ENCODE peak calls at places on chromosomes 7 and 10, in five cellular contexts. E, U, J, Y and T are unnamed samples.

GRCh38 chr10:43000651-43001426 is 76.0 kb upstream of the RET start:
- DNase-seq in Y (no peak), J (peak), U (no peak), E (no peak), T (no peak)

GRCh38 chr7:6272481-6273323 is at the start of gene CYTH3:
- DNase-seq in U (peak), J (peak), E (peak), Y (peak), T (peak)

GRCh38 chr7:36763084-36763807 is 39.0 kb upstream of the AOAH start:
- DNase-seq in E (no peak), J (no peak), Y (no peak), U (no peak), T (no peak)

GRCh38 chr7:155993420-155994252 is 181.4 kb upstream of the SHH start:
- DNase-seq in J (no peak), E (no peak), U (no peak), Y (peak), T (no peak)

GRCh38 chr7:44225566-44226395 is 25.0 kb downstream of the YKT6 start:
- DNase-seq in E (no peak), J (no peak), U (no peak), Y (no peak), T (no peak)

GRCh38 chr7:78023191-78023590 is 224.6 kb downstream of the PHTF2 start:
- DNase-seq in E (no peak), J (no peak), U (no peak), Y (no peak), T (no peak)

GRCh38 chr7:39130740-39131538 is 153.2 kb downstream of the POU6F2 start:
- DNase-seq in E (no peak), U (peak), Y (no peak), J (no peak), T (no peak)

GRCh38 chr7:36575832-36576231 is 148.5 kb downstream of the AOAH start:
- DNase-seq in J (no peak), U (no peak), E (no peak), Y (no peak), T (no peak)

GRCh38 chr7:124671976-124672375 is 93.6 kb downstream of the GPR37 start:
- DNase-seq in E (peak), Y (no peak), U (no peak), J (no peak), T (peak)

GRCh38 chr7:139730746-139731612 is 46.8 kb downstream of the HIPK2 start:
- DNase-seq in E (no peak), Y (peak), J (peak), U (peak), T (peak)

GRCh38 chr10:79430946-79431345 is 14.5 kb downstream of the ZCCHC24 start:
- DNase-seq in U (peak), E (no peak), Y (no peak), J (peak), T (no peak)

GRCh38 chr7:27176343-27176731 is 2.2 kb upstream of the HOXA10 start:
- DNase-seq in J (peak), E (no peak), U (no peak), Y (no peak), T (no peak)

GRCh38 chr7:27179030-27179429 is 4.9 kb upstream of the HOXA10 start:
- DNase-seq in U (peak), Y (no peak), E (no peak), J (peak), T (no peak)

GRCh38 chr7:27178366-27178765 is 4.2 kb upstream of the HOXA10 start:
- DNase-seq in U (no peak), J (peak), E (no peak), Y (no peak), T (no peak)

GRCh38 chr7:27176962-27177794 is 3.1 kb upstream of the HOXA10 start:
- DNase-seq in Y (no peak), U (peak), J (peak), E (no peak), T (no peak)

GRCh38 chr7:27177795-27178320 is 3.7 kb upstream of the HOXA10 start:
- DNase-seq in J (peak), U (no peak), E (no peak), Y (no peak), T (no peak)
- H3K27ac ChIP-seq in J (peak), U (no peak), E (no peak), Y (no peak), T (peak)

GRCh38 chr7:120404042-120404441 is 131.1 kb downstream of the KCND2 start:
- DNase-seq in U (no peak), J (no peak), E (peak), Y (no peak), T (peak)

GRCh38 chr7:120402801-120403200 is 129.8 kb downstream of the KCND2 start:
- DNase-seq in E (peak), J (no peak), Y (no peak), U (no peak), T (peak)

GRCh38 chr7:120402368-120402767 is 129.4 kb downstream of the KCND2 start:
- DNase-seq in J (no peak), Y (no peak), E (peak), U (no peak), T (peak)

GRCh38 chr7:120405652-120406051 is 132.7 kb downstream of the KCND2 start:
- DNase-seq in E (no peak), J (no peak), U (no peak), Y (no peak), T (no peak)

DNA sequence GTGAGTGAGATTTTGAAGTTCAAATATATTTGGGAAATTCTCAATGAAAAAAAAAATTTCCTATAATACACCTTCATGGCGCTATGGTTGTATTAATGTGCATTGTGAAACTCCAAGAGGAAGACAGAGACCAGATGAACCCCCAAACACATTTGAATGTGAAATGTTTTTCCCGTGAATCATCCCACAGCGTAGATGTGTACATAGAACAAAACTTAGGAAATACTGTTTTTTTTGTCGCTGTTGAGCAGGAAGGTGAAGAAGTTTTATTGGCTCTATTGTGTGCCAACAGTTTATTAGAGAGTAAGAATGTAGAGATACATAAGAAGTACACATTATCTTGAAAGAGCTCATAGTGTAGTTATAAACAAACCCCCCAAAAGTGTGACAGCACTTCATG is 134.0 kb downstream of the KCND2 start:
- DNase-seq in U (no peak), J (no peak), Y (no peak), E (peak), T (peak)
- H3K27ac ChIP-seq in U (no peak), J (no peak), Y (no peak), E (no peak), T (no peak)

GRCh38 chr10:12960939-12961338 is 40.6 kb downstream of the CCDC3 start:
- DNase-seq in J (peak), U (no peak), E (no peak), Y (no peak), T (no peak)
- H3K27ac ChIP-seq in J (peak), U (no peak), E (no peak), Y (peak), T (no peak)

GRCh38 chr10:52966904-52967303 is 194.3 kb upstream of the MBL2 start:
- DNase-seq in Y (no peak), J (no peak), U (no peak), E (no peak), T (no peak)
- H3K27ac ChIP-seq in Y (no peak), J (no peak), U (no peak), E (no peak), T (no peak)

GRCh38 chr10:112687647-112688046 is 240.6 kb downstream of the VTI1A start:
- DNase-seq in U (no peak), J (no peak), Y (no peak), E (peak), T (peak)

GRCh38 chr10:112689327-112689726 is 242.3 kb downstream of the VTI1A start:
- DNase-seq in J (peak), U (no peak), Y (no peak), E (peak), T (peak)
- H3K27ac ChIP-seq in J (no peak), U (no peak), Y (no peak), E (no peak), T (no peak)

GRCh38 chr7:87671-88070 is 104.7 kb upstream of the FAM20C start:
- DNase-seq in E (no peak), J (no peak), Y (no peak), U (no peak), T (no peak)

GRCh38 chr7:88095-88926 is 104.1 kb upstream of the FAM20C start:
- DNase-seq in E (no peak), U (no peak), J (no peak), Y (no peak), T (no peak)

GRCh38 chr7:87047-87446 is 105.3 kb upstream of the FAM20C start:
- DNase-seq in Y (peak), J (no peak), U (no peak), E (no peak), T (no peak)

GRCh38 chr7:90111-91063 is 102.0 kb upstream of the FAM20C start:
- DNase-seq in Y (no peak), J (no peak), U (no peak), E (peak), T (peak)

DNA sequence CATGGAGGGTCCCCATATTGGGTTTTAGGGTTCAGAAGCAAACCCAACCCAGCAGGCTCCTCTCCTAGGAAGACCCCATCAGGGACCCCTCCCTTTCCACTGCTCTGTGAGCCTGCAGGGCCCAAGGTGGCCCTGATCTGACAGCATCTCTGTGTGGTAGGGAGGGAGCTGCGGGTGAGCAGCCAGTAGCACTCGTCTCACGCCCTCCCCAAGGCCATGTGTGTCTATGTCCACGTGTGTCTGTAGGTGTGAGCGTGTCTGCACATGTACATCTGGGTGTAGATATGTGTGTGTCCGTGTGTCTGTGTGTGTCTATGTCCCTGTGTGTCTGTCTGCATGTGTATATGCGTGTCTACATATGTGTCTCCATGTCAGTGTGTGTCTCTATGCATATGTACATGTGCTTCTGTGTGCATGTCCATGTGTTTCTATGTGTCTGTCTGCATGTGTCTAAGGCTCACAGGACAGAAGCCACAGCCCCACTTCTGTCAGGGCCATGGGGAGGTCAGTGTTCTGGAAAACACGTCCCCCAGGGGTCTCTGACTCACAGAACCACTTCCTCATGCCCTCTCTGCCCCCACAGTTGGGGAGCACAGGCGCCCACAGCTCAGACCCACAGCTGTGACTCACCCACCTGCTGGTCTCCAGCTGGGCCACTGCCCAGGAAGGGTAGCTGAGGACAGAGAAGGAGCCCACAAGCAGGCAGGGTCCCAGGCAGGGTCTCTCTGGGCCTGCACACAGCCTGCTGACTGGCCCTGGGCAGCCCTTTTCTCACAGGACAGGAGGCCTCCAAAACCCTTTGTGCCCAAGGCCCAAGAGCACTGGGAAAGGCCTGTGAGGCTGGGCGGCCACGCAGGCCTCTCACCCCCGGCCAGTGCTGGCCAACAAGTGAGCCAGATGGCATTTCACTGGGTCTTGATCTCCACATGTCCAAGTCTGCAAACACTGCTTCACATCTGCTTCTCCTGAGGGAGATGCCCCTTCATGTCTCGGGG is 103.1 kb upstream of the FAM20C start:
- DNase-seq in J (peak), E (peak), Y (peak), U (peak), T (peak)
- H3K27ac ChIP-seq in J (peak), E (no peak), Y (peak), U (peak), T (peak)

GRCh38 chr10:131435232-131435631 is 123.7 kb upstream of the TCERG1L start:
- DNase-seq in Y (no peak), U (no peak), J (no peak), E (no peak), T (no peak)

GRCh38 chr10:131437556-131438465 is 126.3 kb upstream of the TCERG1L start:
- DNase-seq in U (no peak), Y (no peak), E (no peak), J (no peak), T (peak)

GRCh38 chr10:131438665-131439064 is 127.1 kb upstream of the TCERG1L start:
- DNase-seq in E (no peak), J (no peak), U (no peak), Y (no peak), T (no peak)

GRCh38 chr10:131435760-131436448 is 124.4 kb upstream of the TCERG1L start:
- DNase-seq in J (no peak), E (no peak), U (no peak), Y (no peak), T (peak)

GRCh38 chr10:131436467-131436866 is 124.9 kb upstream of the TCERG1L start:
- DNase-seq in Y (no peak), E (no peak), J (no peak), U (no peak), T (no peak)
- H3K27ac ChIP-seq in Y (no peak), E (no peak), J (no peak), U (no peak), T (no peak)